ENCODE peak calls at places on chromosomes 1 and 21, in eight cellular contexts. F, R, T, B, U, D, I and Z are unnamed samples.

GRCh38 chr1:1073743-1074587 is at the start of gene RNF223:
- DNase-seq in T (no peak), I (peak), R (no peak), B (no peak), F (peak), D (no peak), U (no peak), Z (no peak)

GRCh38 chr21:26887241-26887640 is 42.0 kb upstream of the ADAMTS1 start:
- DNase-seq in R (no peak), U (no peak), B (no peak), T (no peak), I (no peak), D (no peak), F (no peak), Z (no peak)

GRCh38 chr1:162732566-162733335 is 57.8 kb upstream of the HSD17B7 start:
- DNase-seq in T (no peak), B (no peak), I (no peak), D (no peak), U (no peak), F (no peak), R (peak), Z (no peak)

GRCh38 chr1:151635479-151636072 is 23.7 kb downstream of the SNX27 start:
- DNase-seq in T (peak), B (no peak), I (no peak), U (peak), F (no peak), R (no peak), D (no peak), Z (no peak)

GRCh38 chr1:221723918-221724263 is 18.0 kb downstream of the DUSP10 start:
- DNase-seq in F (no peak), T (no peak), I (no peak), U (no peak), D (no peak), R (no peak), B (no peak), Z (no peak)

GRCh38 chr1:186763107-186763506 is 65.6 kb upstream of the PLA2G4A start:
- DNase-seq in B (no peak), T (peak), F (no peak), I (no peak), D (no peak), R (no peak), U (peak), Z (no peak)

GRCh38 chr1:8013399-8013798 is 12.7 kb downstream of the ERRFI1 start:
- DNase-seq in B (no peak), I (no peak), F (no peak), U (no peak), R (no peak), T (no peak), D (no peak), Z (no peak)

GRCh38 chr21:14215971-14216621 is at the start of gene RBM11:
- DNase-seq in I (peak), U (peak), T (peak), R (peak), F (peak), D (no peak), B (peak), Z (peak)

GRCh38 chr1:11714831-11715574 is 20.9 kb upstream of the AGTRAP start:
- DNase-seq in B (no peak), R (no peak), T (no peak), I (no peak), F (no peak), D (no peak), U (no peak), Z (no peak)

GRCh38 chr1:179599623-179600249 is 8.1 kb downstream of the TDRD5 start:
- DNase-seq in U (no peak), B (peak), T (no peak), R (no peak), I (no peak), F (no peak), D (no peak), Z (no peak)

GRCh38 chr1:68958957-68959356 is 462.1 kb upstream of the DEPDC1 start:
- DNase-seq in F (no peak), B (no peak), I (no peak), D (no peak), R (no peak), T (no peak), U (no peak), Z (no peak)

GRCh38 chr21:33075128-33075527 is 5.2 kb downstream of the OLIG1 start:
- DNase-seq in F (no peak), B (no peak), U (no peak), T (no peak), R (no peak), I (no peak), D (no peak), Z (no peak)

GRCh38 chr1:243926803-243927245 is 76.8 kb upstream of the AKT3 start:
- DNase-seq in F (peak), U (no peak), T (no peak), I (no peak), R (no peak), D (no peak), B (no peak), Z (no peak)

GRCh38 chr1:52520149-52520548 is 32.7 kb downstream of the TUT4 start:
- DNase-seq in U (peak), I (no peak), B (no peak), F (no peak), T (peak), R (no peak), D (no peak), Z (no peak)

GRCh38 chr1:17355898-17356297 is 16.1 kb upstream of the PADI6 start:
- DNase-seq in B (peak), U (no peak), D (no peak), F (no peak), R (no peak), I (no peak), T (no peak), Z (no peak)

GRCh38 chr1:107016376-107016978 is 40.0 kb upstream of the PRMT6 start:
- DNase-seq in D (no peak), U (peak), T (peak), B (no peak), I (no peak), R (no peak), F (no peak), Z (no peak)

GRCh38 chr1:202349263-202349928 is 897 bp downstream of the PPP1R12B start:
- DNase-seq in R (no peak), I (no peak), F (no peak), U (no peak), B (peak), T (no peak), D (no peak), Z (no peak)

GRCh38 chr1:5856246-5856815 is 135.9 kb downstream of the NPHP4 start:
- DNase-seq in T (no peak), U (no peak), D (no peak), R (no peak), B (no peak), F (peak), I (no peak), Z (no peak)

GRCh38 chr1:222081859-222082258 is 340.0 kb upstream of the DUSP10 start:
- DNase-seq in U (no peak), F (no peak), I (no peak), D (no peak), R (no peak), T (no peak), B (no peak), Z (no peak)

GRCh38 chr1:40649592-40649930 is 15.9 kb downstream of the RIMS3 start:
- DNase-seq in B (no peak), R (no peak), T (no peak), F (no peak), U (no peak), I (no peak), D (no peak), Z (no peak)

GRCh38 chr1:214664656-214665433 is 61.9 kb downstream of the CENPF start:
- DNase-seq in U (no peak), F (no peak), T (no peak), I (no peak), R (no peak), B (no peak), D (no peak), Z (no peak)

GRCh38 chr1:7550261-7550850 is 220.7 kb upstream of the VAMP3 start:
- DNase-seq in R (no peak), D (no peak), I (no peak), B (no peak), F (no peak), T (no peak), U (no peak), Z (no peak)

GRCh38 chr1:184483101-184483813 is 96.4 kb downstream of the C1orf21 start:
- DNase-seq in D (no peak), F (no peak), T (no peak), R (no peak), U (no peak), I (no peak), B (no peak), Z (no peak)

GRCh38 chr1:110846861-110847260 is 26.1 kb upstream of the CD53 start:
- DNase-seq in B (no peak), D (no peak), U (no peak), R (no peak), F (no peak), I (no peak), T (no peak), Z (no peak)

GRCh38 chr1:94819584-94819944 is 593 bp upstream of the SLC44A3 start:
- DNase-seq in T (no peak), R (no peak), U (no peak), B (no peak), D (no peak), I (no peak), F (no peak), Z (no peak)

GRCh38 chr1:174605198-174605597 is 157.4 kb downstream of the GPR52 start:
- DNase-seq in U (no peak), T (no peak), B (no peak), R (no peak), D (no peak), F (no peak), I (no peak), Z (no peak)

GRCh38 chr1:41846595-41846994 is 72.1 kb downstream of the HIVEP3 start:
- DNase-seq in B (no peak), T (no peak), D (no peak), F (no peak), I (no peak), U (no peak), R (no peak), Z (no peak)

GRCh38 chr1:231106347-231106746 is 55.5 kb upstream of the TRIM67 start:
- DNase-seq in I (no peak), D (no peak), F (no peak), U (no peak), B (no peak), R (no peak), T (no peak), Z (no peak)

GRCh38 chr1:226738995-226739695 is at the start of gene ITPKB:
- DNase-seq in U (peak), D (no peak), T (peak), I (peak), F (peak), R (peak), B (peak), Z (peak)

GRCh38 chr1:70864302-70864701 is 183.3 kb downstream of the PTGER3 start:
- DNase-seq in R (no peak), D (no peak), I (no peak), T (no peak), U (no peak), F (no peak), B (no peak), Z (no peak)

GRCh38 chr1:55916480-55916879 is 662.9 kb downstream of the PLPP3 start:
- DNase-seq in U (no peak), B (no peak), R (no peak), T (no peak), F (peak), I (no peak), D (no peak), Z (no peak)

GRCh38 chr1:200107004-200107470 is 79.5 kb downstream of the NR5A2 start:
- DNase-seq in F (no peak), D (no peak), I (no peak), T (no peak), U (no peak), B (no peak), R (no peak), Z (no peak)